ENCODE peak calls at places on chromosomes 6 and 20, in nine cellular contexts. One of them, this sample, is unnamed.

GRCh38 chr6:30169658-30170614 is 6.6 kb downstream of the TRIM15 start:
- DNase-seq in C1 segment of cervical spinal cord: no peak
- DNase-seq in HEK293T: peak; percentile 65
- DNase-seq in NCI-H748 treated with DMSO at 0.1 percent for 48 hours: peak; percentile 42
- DNase-seq in stimulated activated CD4-positive, alpha-beta T cell treated with anti-CD3 and anti-CD28 coated beads, Interleukin-1b, Interleukin-23, amount 100 ng/mL, for 24 hours: no peak
- DNase-seq in epithelial cell of esophagus: peak; percentile 62
- DNase-seq in putamen: no peak
- DNase-seq in NCI-H187: no peak
- DNase-seq in sciatic nerve: no peak
- DNase-seq in this sample: no peak

GRCh38 chr6:53857318-53858094 is 62.7 kb downstream of the LRRC1 start:
- DNase-seq in epithelial cell of esophagus: peak; percentile 83
- DNase-seq in NCI-H748 treated with DMSO at 0.1 percent for 48 hours: no peak
- DNase-seq in C1 segment of cervical spinal cord: no peak
- DNase-seq in NCI-H187: no peak
- DNase-seq in HEK293T: no peak
- DNase-seq in sciatic nerve: no peak
- DNase-seq in stimulated activated CD4-positive, alpha-beta T cell treated with anti-CD3 and anti-CD28 coated beads, Interleukin-1b, Interleukin-23, amount 100 ng/mL, for 24 hours: no peak
- DNase-seq in putamen: no peak
- DNase-seq in this sample: no peak

GRCh38 chr6:36125575-36125974 is 4.7 kb upstream of the MAPK13 start:
- DNase-seq in NCI-H187: no peak
- DNase-seq in putamen: no peak
- DNase-seq in epithelial cell of esophagus: no peak
- DNase-seq in stimulated activated CD4-positive, alpha-beta T cell treated with anti-CD3 and anti-CD28 coated beads, Interleukin-1b, Interleukin-23, amount 100 ng/mL, for 24 hours: no peak
- DNase-seq in HEK293T: no peak
- DNase-seq in NCI-H748 treated with DMSO at 0.1 percent for 48 hours: no peak
- DNase-seq in sciatic nerve: no peak
- DNase-seq in C1 segment of cervical spinal cord: no peak
- DNase-seq in this sample: no peak

GRCh38 chr6:4804095-4804494 is 27.9 kb downstream of the CDYL start:
- DNase-seq in putamen: no peak
- DNase-seq in HEK293T: no peak
- DNase-seq in stimulated activated CD4-positive, alpha-beta T cell treated with anti-CD3 and anti-CD28 coated beads, Interleukin-1b, Interleukin-23, amount 100 ng/mL, for 24 hours: no peak
- DNase-seq in epithelial cell of esophagus: peak; percentile 89
- DNase-seq in NCI-H187: no peak
- DNase-seq in NCI-H748 treated with DMSO at 0.1 percent for 48 hours: no peak
- DNase-seq in sciatic nerve: no peak
- DNase-seq in C1 segment of cervical spinal cord: no peak
- DNase-seq in this sample: no peak

GRCh38 chr6:15132854-15133670 is 112.8 kb upstream of the JARID2 start:
- DNase-seq in stimulated activated CD4-positive, alpha-beta T cell treated with anti-CD3 and anti-CD28 coated beads, Interleukin-1b, Interleukin-23, amount 100 ng/mL, for 24 hours: no peak
- DNase-seq in sciatic nerve: no peak
- DNase-seq in putamen: no peak
- DNase-seq in NCI-H748 treated with DMSO at 0.1 percent for 48 hours: no peak
- DNase-seq in C1 segment of cervical spinal cord: no peak
- DNase-seq in NCI-H187: no peak
- DNase-seq in epithelial cell of esophagus: peak; percentile 100
- DNase-seq in HEK293T: no peak
- DNase-seq in this sample: no peak

GRCh38 chr6:159169557-159170332 is 545 bp downstream of the FNDC1 start:
- DNase-seq in NCI-H187: no peak
- DNase-seq in HEK293T: peak; percentile 68
- DNase-seq in stimulated activated CD4-positive, alpha-beta T cell treated with anti-CD3 and anti-CD28 coated beads, Interleukin-1b, Interleukin-23, amount 100 ng/mL, for 24 hours: no peak
- DNase-seq in sciatic nerve: peak; percentile 61
- DNase-seq in NCI-H748 treated with DMSO at 0.1 percent for 48 hours: peak; percentile 4
- DNase-seq in putamen: no peak
- DNase-seq in C1 segment of cervical spinal cord: no peak
- DNase-seq in epithelial cell of esophagus: peak; percentile 34
- DNase-seq in this sample: no peak

GRCh38 chr20:13638162-13638495 is 603 bp downstream of the TASP1 start:
- DNase-seq in putamen: no peak
- DNase-seq in C1 segment of cervical spinal cord: no peak
- DNase-seq in epithelial cell of esophagus: peak; percentile 46
- DNase-seq in NCI-H748 treated with DMSO at 0.1 percent for 48 hours: peak; percentile 35
- DNase-seq in stimulated activated CD4-positive, alpha-beta T cell treated with anti-CD3 and anti-CD28 coated beads, Interleukin-1b, Interleukin-23, amount 100 ng/mL, for 24 hours: no peak
- DNase-seq in NCI-H187: no peak
- DNase-seq in sciatic nerve: no peak
- DNase-seq in HEK293T: peak; percentile 48
- DNase-seq in this sample: no peak

GRCh38 chr20:23867152-23867776 is 12.3 kb downstream of the CST5 start:
- DNase-seq in HEK293T: no peak
- DNase-seq in sciatic nerve: no peak
- DNase-seq in NCI-H187: no peak
- DNase-seq in epithelial cell of esophagus: no peak
- DNase-seq in stimulated activated CD4-positive, alpha-beta T cell treated with anti-CD3 and anti-CD28 coated beads, Interleukin-1b, Interleukin-23, amount 100 ng/mL, for 24 hours: no peak
- DNase-seq in NCI-H748 treated with DMSO at 0.1 percent for 48 hours: no peak
- DNase-seq in putamen: no peak
- DNase-seq in C1 segment of cervical spinal cord: no peak
- DNase-seq in this sample: no peak

GRCh38 chr6:45105170-45105820 is 222.8 kb upstream of the RUNX2 start:
- DNase-seq in NCI-H187: no peak
- DNase-seq in sciatic nerve: no peak
- DNase-seq in stimulated activated CD4-positive, alpha-beta T cell treated with anti-CD3 and anti-CD28 coated beads, Interleukin-1b, Interleukin-23, amount 100 ng/mL, for 24 hours: no peak
- DNase-seq in NCI-H748 treated with DMSO at 0.1 percent for 48 hours: no peak
- DNase-seq in HEK293T: no peak
- DNase-seq in epithelial cell of esophagus: no peak
- DNase-seq in putamen: no peak
- DNase-seq in C1 segment of cervical spinal cord: no peak
- DNase-seq in this sample: no peak

GRCh38 chr6:10180138-10181074 is 234.5 kb downstream of the TFAP2A start:
- DNase-seq in epithelial cell of esophagus: no peak
- DNase-seq in sciatic nerve: no peak
- DNase-seq in NCI-H187: no peak
- DNase-seq in C1 segment of cervical spinal cord: no peak
- DNase-seq in stimulated activated CD4-positive, alpha-beta T cell treated with anti-CD3 and anti-CD28 coated beads, Interleukin-1b, Interleukin-23, amount 100 ng/mL, for 24 hours: no peak
- DNase-seq in HEK293T: no peak
- DNase-seq in NCI-H748 treated with DMSO at 0.1 percent for 48 hours: no peak
- DNase-seq in putamen: no peak
- DNase-seq in this sample: no peak